ENCODE peak calls at places on chromosome 6, in ten cellular contexts. Q, I, E, B, V, D, U, A, P and Z are unnamed samples. For H3K27me3 and H3K9me3, the result is how much of the 10 kb centered on the place peaks cover.

GRCh38 chr6:44776344-44776743 is 388.8 kb downstream of the CDC5L start:
- DNase-seq in Q (no peak), I (no peak), E (no peak), B (no peak), V (no peak), D (no peak), U (no peak), A (no peak), P (no peak), Z (no peak)

GRCh38 chr6:156848533-156848932 is 71.4 kb downstream of the ARID1B start:
- DNase-seq in Q (no peak), I (no peak), E (no peak), B (peak), V (peak), D (peak), U (no peak), A (peak), P (no peak), Z (no peak)

GRCh38 chr6:122042380-122042779 is 357.1 kb upstream of the HSF2 start:
- DNase-seq in Q (no peak), I (no peak), E (no peak), B (no peak), V (no peak), D (no peak), U (no peak), A (no peak), P (no peak), Z (no peak)

GRCh38 chr6:56757585-56757984 is 114.9 kb upstream of the DST start:
- DNase-seq in Q (no peak), I (no peak), E (peak), B (no peak), V (no peak), D (no peak), U (peak), A (peak), P (peak), Z (no peak)

GRCh38 chr6:106064766-106065165 is 21.4 kb upstream of the PRDM1 start:
- DNase-seq in Q (no peak), I (no peak), E (peak), B (no peak), V (no peak), D (no peak), U (no peak), A (no peak), P (peak), Z (no peak)

GRCh38 chr6:137911675-137912158 is 44.7 kb downstream of the TNFAIP3 start:
- DNase-seq in Q (no peak), I (no peak), E (no peak), B (no peak), V (no peak), D (no peak), U (no peak), A (no peak), P (no peak), Z (no peak)

GRCh38 chr6:105482227-105482839 is 79.5 kb upstream of the PREP start:
- DNase-seq in Q (no peak), I (no peak), E (no peak), B (peak), V (no peak), D (peak), U (peak), A (peak), P (peak), Z (peak)

GRCh38 chr6:31419842-31420241 is 16.4 kb downstream of the MICA start:
- DNase-seq in Q (no peak), I (no peak), E (no peak), B (no peak), V (no peak), D (no peak), U (no peak), A (no peak), P (no peak), Z (no peak)

GRCh38 chr6:125019281-125019680 is 57.0 kb downstream of the RNF217 start:
- DNase-seq in Q (no peak), I (no peak), E (no peak), B (no peak), V (no peak), D (no peak), U (no peak), A (no peak), P (no peak), Z (no peak)

GRCh38 chr6:36595168-36595818 is 1.1 kb downstream of the SRSF3 start:
- DNase-seq in Q (no peak), I (no peak), E (peak), B (peak), V (no peak), D (no peak), U (no peak), A (peak), P (peak), Z (no peak)

GRCh38 chr6:13233106-13233505 is 95.2 kb downstream of the TBC1D7 start:
- DNase-seq in Q (no peak), I (no peak), E (no peak), B (no peak), V (no peak), D (no peak), U (no peak), A (no peak), P (no peak), Z (no peak)

GRCh38 chr6:841569-841968 is 148.6 kb upstream of the EXOC2 start:
- DNase-seq in Q (no peak), I (no peak), E (no peak), B (no peak), V (no peak), D (no peak), U (no peak), A (no peak), P (no peak), Z (no peak)
- H3K4me3 ChIP-seq in Q (no peak), I (no peak), E (no peak), B (no peak), V (no peak), D (no peak), U (no peak), A (no peak), P (no peak), Z (no peak)

GRCh38 chr6:1586256-1586655 is 23.5 kb upstream of the FOXC1 start:
- DNase-seq in Q (no peak), I (no peak), E (no peak), B (no peak), V (no peak), D (no peak), U (no peak), A (no peak), P (no peak), Z (no peak)
- H3K27me3 ChIP-seq in Q (under half), I (under half), E (under half), B (under half), V (under half), D (under half), U (under half), A (under half), P (under half), Z (under half)

GRCh38 chr6:160238786-160239751 is 19.6 kb downstream of the SLC22A2 start:
- DNase-seq in Q (no peak), I (no peak), E (no peak), B (no peak), V (no peak), D (no peak), U (peak), A (no peak), P (no peak), Z (no peak)
- H3K9me3 ChIP-seq in Q (under half), I (under half), E (under half), B (under half), V (under half), D (under half), U (under half), A (under half), P (under half), Z (under half)

DNA sequence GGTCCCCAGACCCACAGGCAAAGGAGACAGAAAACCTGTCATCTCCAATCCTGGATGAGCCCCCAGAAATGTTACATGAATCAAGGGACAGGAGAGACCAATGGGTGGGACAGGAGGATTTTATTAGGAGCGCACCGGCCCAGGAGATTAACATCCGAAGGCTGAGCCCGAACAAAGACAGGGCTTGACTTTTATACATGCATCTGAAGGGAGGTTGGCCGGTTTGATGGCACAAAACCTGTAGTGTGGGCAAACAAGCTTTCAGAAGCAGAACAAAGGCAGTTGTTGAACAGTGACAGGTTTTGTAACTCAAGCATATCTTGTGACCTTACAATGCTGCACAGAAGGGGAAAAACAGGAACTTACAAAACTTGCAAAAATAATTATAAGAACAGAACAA is 83.9 kb upstream of the GPR6 start:
- DNase-seq in Q (no peak), I (no peak), E (no peak), B (no peak), V (no peak), D (no peak), U (no peak), A (no peak), P (no peak), Z (no peak)
- H3K4me3 ChIP-seq in Q (no peak), I (no peak), E (no peak), B (no peak), V (no peak), D (no peak), U (no peak), A (no peak), P (no peak), Z (no peak)

GRCh38 chr6:170287371-170287876 is 3.5 kb downstream of the DLL1 start:
- DNase-seq in Q (no peak), I (no peak), E (no peak), B (no peak), V (no peak), D (no peak), U (no peak), A (no peak), P (no peak), Z (no peak)

GRCh38 chr6:170289108-170289931 is 1.6 kb downstream of the DLL1 start:
- DNase-seq in Q (no peak), I (no peak), E (peak), B (no peak), V (no peak), D (no peak), U (no peak), A (no peak), P (no peak), Z (no peak)

GRCh38 chr6:170286934-170287265 is 4.0 kb downstream of the DLL1 start:
- DNase-seq in Q (no peak), I (no peak), E (no peak), B (no peak), V (no peak), D (no peak), U (no peak), A (no peak), P (no peak), Z (no peak)

GRCh38 chr6:170286246-170286933 is 4.5 kb downstream of the DLL1 start:
- DNase-seq in Q (no peak), I (no peak), E (no peak), B (no peak), V (peak), D (peak), U (no peak), A (peak), P (no peak), Z (no peak)

GRCh38 chr6:170288091-170288631 is 2.7 kb downstream of the DLL1 start:
- DNase-seq in Q (no peak), I (no peak), E (no peak), B (no peak), V (no peak), D (no peak), U (no peak), A (no peak), P (no peak), Z (no peak)
- H3K27me3 ChIP-seq in Q (half or more), I (half or more), E (under half), B (under half), V (under half), D (under half), U (under half), A (half or more), P (half or more), Z (under half)

GRCh38 chr6:144197919-144198318 is 47.6 kb downstream of the STX11 start:
- DNase-seq in Q (no peak), I (no peak), E (no peak), B (no peak), V (no peak), D (no peak), U (no peak), A (no peak), P (no peak), Z (no peak)

DNA sequence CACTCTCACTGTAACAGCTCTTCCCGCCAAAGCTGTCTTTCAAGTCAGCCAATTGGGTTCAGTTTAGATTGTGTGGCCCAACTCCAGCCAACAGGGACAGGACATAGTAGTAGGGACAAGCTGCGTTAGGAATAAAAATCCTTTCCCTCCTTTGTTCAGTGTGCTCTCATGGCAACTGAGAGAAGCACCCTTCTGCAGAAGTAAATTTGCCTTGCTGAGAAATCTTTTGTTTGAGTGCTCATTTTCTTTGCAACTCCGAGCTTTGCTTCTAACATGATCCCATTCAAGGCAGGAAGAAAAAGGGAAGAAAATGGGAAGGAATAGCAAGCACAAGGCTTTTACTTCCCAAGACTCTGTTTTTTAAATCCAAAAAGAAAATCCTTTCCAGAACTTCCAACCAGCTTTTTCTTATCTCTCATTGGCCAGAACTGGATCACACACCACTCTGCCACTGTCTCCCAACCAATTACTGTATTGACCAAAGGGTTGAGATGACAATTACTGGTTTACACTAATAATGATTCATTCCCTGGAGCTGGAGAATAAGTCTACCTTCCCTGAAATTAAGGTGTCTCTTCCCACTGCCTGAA is 52.7 kb downstream of the STX11 start:
- DNase-seq in Q (no peak), I (no peak), E (no peak), B (no peak), V (no peak), D (no peak), U (no peak), A (no peak), P (no peak), Z (no peak)
- H3K9me3 ChIP-seq in Q (under half), I (under half), E (under half), B (under half), V (under half), D (under half), U (under half), A (under half), P (under half), Z (under half)

GRCh38 chr6:161880070-161880469 is 606.2 kb upstream of the AGPAT4 start:
- DNase-seq in Q (no peak), I (no peak), E (no peak), B (no peak), V (no peak), D (no peak), U (no peak), A (no peak), P (no peak), Z (no peak)

GRCh38 chr6:161870236-161870901 is 596.5 kb upstream of the AGPAT4 start:
- DNase-seq in Q (no peak), I (no peak), E (no peak), B (no peak), V (no peak), D (no peak), U (peak), A (no peak), P (no peak), Z (no peak)

GRCh38 chr6:161882196-161882595 is 608.3 kb upstream of the AGPAT4 start:
- DNase-seq in Q (no peak), I (no peak), E (no peak), B (no peak), V (no peak), D (no peak), U (peak), A (no peak), P (no peak), Z (no peak)

GRCh38 chr6:161876231-161876630 is 602.4 kb upstream of the AGPAT4 start:
- DNase-seq in Q (no peak), I (no peak), E (no peak), B (no peak), V (no peak), D (no peak), U (no peak), A (no peak), P (no peak), Z (no peak)
- H3K4me3 ChIP-seq in Q (no peak), I (no peak), E (no peak), B (no peak), V (no peak), D (no peak), U (no peak), A (no peak), P (no peak), Z (no peak)

DNA sequence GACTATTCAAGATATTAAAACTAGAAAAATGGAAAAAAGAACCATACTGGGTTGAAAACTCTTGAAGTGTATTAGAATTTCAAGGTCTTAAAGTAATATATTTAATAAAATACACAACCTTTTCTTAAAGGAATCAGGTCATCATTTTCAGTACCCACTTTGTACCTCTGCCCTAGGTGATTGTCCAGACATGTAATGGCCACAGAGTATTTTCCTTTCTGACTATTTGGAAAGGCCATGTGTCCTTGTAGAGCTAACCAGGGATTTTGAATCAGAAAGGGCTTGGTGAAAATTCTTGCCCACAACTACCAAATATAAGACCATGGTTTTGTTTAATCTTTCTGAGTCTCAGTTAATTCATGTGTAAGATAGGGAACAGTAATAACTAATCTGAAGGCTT is 91.4 kb upstream of the MLIP start:
- DNase-seq in Q (no peak), I (no peak), E (no peak), B (no peak), V (no peak), D (no peak), U (no peak), A (no peak), P (no peak), Z (no peak)
- H3K27me3 ChIP-seq in Q (under half), I (under half), E (under half), B (under half), V (under half), D (under half), U (under half), A (under half), P (under half), Z (under half)

DNA sequence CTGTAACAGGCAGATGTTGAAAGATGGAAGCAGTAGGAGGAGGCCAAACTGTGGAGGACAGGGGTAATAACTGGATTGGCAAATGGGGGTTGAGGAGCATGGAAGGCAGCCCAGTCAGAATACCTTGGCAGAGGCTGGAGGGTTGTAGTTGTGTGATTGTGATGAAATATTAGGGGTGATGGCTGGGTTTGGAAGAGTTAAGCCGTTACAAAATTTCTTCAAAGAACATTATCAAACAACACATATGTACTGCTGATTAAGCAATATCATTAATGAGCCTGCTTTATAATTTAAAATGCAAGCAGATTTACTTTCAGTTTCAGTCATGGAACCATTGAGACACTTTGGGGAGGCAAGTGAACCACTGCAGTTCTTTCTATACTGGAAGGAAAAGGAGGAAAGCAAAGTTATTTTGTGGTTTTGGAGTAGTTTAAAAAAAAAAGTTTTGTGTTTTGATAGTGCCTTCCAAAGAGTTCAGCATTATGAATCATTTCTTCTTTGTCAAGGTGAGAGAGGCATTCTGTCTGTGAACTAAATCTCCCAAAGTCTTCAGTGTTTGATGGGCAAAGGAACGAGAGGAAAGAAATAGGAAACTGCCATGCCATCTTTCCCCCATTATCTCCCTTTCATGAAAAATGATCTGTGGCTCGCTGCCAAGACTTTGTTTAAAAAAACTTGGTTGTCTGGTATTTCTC is 20.7 kb downstream of the FOXO3 start:
- DNase-seq in Q (no peak), I (no peak), E (peak), B (peak), V (no peak), D (peak), U (peak), A (no peak), P (peak), Z (peak)
- H3K9me3 ChIP-seq in Q (under half), I (under half), E (under half), B (under half), V (under half), D (under half), U (under half), A (under half), P (under half), Z (under half)

GRCh38 chr6:119562168-119562567 is 212.6 kb upstream of the MAN1A1 start:
- DNase-seq in Q (no peak), I (no peak), E (no peak), B (no peak), V (no peak), D (no peak), U (no peak), A (no peak), P (no peak), Z (no peak)

GRCh38 chr6:119565893-119566292 is 216.3 kb upstream of the MAN1A1 start:
- DNase-seq in Q (no peak), I (no peak), E (no peak), B (no peak), V (no peak), D (no peak), U (no peak), A (no peak), P (no peak), Z (no peak)

GRCh38 chr6:119568580-119568979 is 219.0 kb upstream of the MAN1A1 start:
- DNase-seq in Q (no peak), I (no peak), E (no peak), B (no peak), V (no peak), D (no peak), U (no peak), A (no peak), P (no peak), Z (no peak)

DNA sequence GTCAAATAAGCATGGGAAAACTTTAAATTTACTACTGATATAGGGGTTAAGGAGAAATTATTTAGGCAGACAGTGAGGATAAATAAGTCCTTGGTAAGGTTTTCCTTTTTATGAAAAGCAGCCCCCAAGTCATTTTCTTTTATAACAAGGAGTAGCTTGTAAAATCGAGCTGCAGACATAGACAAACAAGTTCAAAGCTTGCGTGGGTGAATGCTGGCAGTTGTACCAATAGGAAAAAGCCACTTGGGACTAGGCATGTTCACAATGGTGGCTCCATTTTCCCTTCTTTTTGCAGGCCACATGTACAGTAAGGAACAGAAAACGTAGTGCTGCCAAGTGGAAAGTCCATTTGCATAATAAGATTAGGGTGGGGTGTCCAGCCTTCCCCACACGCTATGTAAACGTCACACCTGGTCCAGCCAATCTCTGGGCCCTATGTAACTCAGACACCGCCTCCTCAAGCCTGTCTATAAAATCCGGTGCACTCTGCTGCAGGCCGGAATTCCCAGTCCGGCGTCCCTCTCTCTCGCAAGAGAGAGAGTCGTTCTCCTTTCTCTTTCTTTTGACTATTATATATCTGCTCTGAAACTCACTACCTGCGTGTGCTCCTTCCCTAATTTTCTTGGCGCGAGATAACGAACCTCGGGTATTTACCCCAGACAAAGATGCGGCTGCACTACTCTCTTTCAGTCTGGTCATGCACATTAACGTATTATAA is 217.1 kb upstream of the MAN1A1 start:
- DNase-seq in Q (no peak), I (no peak), E (no peak), B (no peak), V (no peak), D (no peak), U (no peak), A (no peak), P (no peak), Z (no peak)
- H3K4me3 ChIP-seq in Q (no peak), I (no peak), E (no peak), B (no peak), V (no peak), D (no peak), U (no peak), A (no peak), P (no peak), Z (no peak)